ENCODE peak calls at places on chromosomes 13 and 19, in five cellular contexts. One of them, this sample, is unnamed.

GRCh38 chr13:39855236-39855635 is 199.8 kb downstream of the COG6 start:
- DNase-seq in IMR-90: no peak
- DNase-seq in mesendoderm: no peak
- DNase-seq in H9: no peak
- DNase-seq in mesenchymal stem cell: no peak
- DNase-seq in this sample: no peak

GRCh38 chr13:59301166-59301551 is 862.6 kb downstream of the DIAPH3 start:
- DNase-seq in mesendoderm: no peak
- DNase-seq in H9: no peak
- DNase-seq in IMR-90: no peak
- DNase-seq in mesenchymal stem cell: no peak
- DNase-seq in this sample: no peak

GRCh38 chr13:108278466-108278865 is 8.9 kb downstream of the TNFSF13B start:
- DNase-seq in IMR-90: no peak
- DNase-seq in mesendoderm: no peak
- DNase-seq in H9: no peak
- DNase-seq in mesenchymal stem cell: no peak
- DNase-seq in this sample: no peak

GRCh38 chr19:1767464-1767933 is 14.2 kb downstream of the ONECUT3 start:
- DNase-seq in mesenchymal stem cell: no peak
- DNase-seq in H9: no peak
- DNase-seq in mesendoderm: no peak
- DNase-seq in IMR-90: no peak
- DNase-seq in this sample: peak; percentile 61

GRCh38 chr19:12800873-12801465 is 631 bp downstream of the PRDX2 start:
- DNase-seq in H9: peak; percentile 45
- DNase-seq in mesenchymal stem cell: peak; percentile 33
- DNase-seq in IMR-90: no peak
- DNase-seq in mesendoderm: no peak
- DNase-seq in this sample: no peak

GRCh38 chr13:34155931-34156607 is 338.1 kb downstream of the RFC3 start:
- DNase-seq in IMR-90: peak; percentile 39
- DNase-seq in mesenchymal stem cell: peak; percentile 89
- DNase-seq in H9: no peak
- DNase-seq in mesendoderm: peak; percentile 34
- DNase-seq in this sample: no peak

GRCh38 chr13:113129480-113129879 is 6.9 kb downstream of the F10 start:
- DNase-seq in IMR-90: no peak
- DNase-seq in H9: peak; percentile 69
- DNase-seq in mesenchymal stem cell: no peak
- DNase-seq in mesendoderm: no peak
- DNase-seq in this sample: no peak

GRCh38 chr13:93248627-93249047 is 22.0 kb downstream of the GPC6 start:
- DNase-seq in IMR-90: peak; percentile 35
- DNase-seq in H9: peak; percentile 60
- DNase-seq in mesenchymal stem cell: peak; percentile 71
- DNase-seq in mesendoderm: peak; percentile 90
- DNase-seq in this sample: peak; percentile 40

GRCh38 chr19:289651-290538 is 1.3 kb downstream of the PLPP2 start:
- DNase-seq in H9: peak; percentile 94
- DNase-seq in IMR-90: peak; percentile 25
- DNase-seq in mesendoderm: peak; percentile 96
- DNase-seq in mesenchymal stem cell: peak; percentile 62
- DNase-seq in this sample: no peak

GRCh38 chr13:25204843-25205242 is 32.8 kb upstream of the AMER2 start:
- DNase-seq in IMR-90: no peak
- DNase-seq in mesendoderm: no peak
- DNase-seq in mesenchymal stem cell: no peak
- DNase-seq in H9: no peak
- DNase-seq in this sample: no peak

GRCh38 chr19:11560404-11560988 is 1.5 kb upstream of the ELOF1 start:
- DNase-seq in mesendoderm: peak; percentile 89
- DNase-seq in mesenchymal stem cell: peak; percentile 82
- DNase-seq in H9: peak; percentile 78
- DNase-seq in IMR-90: peak; percentile 84
- DNase-seq in this sample: peak; percentile 69

GRCh38 chr13:40207110-40207478 is 459.3 kb downstream of the FOXO1 start:
- DNase-seq in IMR-90: no peak
- DNase-seq in H9: no peak
- DNase-seq in mesenchymal stem cell: no peak
- DNase-seq in mesendoderm: no peak
- DNase-seq in this sample: no peak

GRCh38 chr13:113803409-113804016 is 44.5 kb downstream of the TMEM255B start:
- DNase-seq in mesendoderm: no peak
- DNase-seq in mesenchymal stem cell: no peak
- DNase-seq in H9: no peak
- DNase-seq in IMR-90: no peak
- DNase-seq in this sample: no peak

GRCh38 chr19:12163841-12164240 is 945 bp downstream of the ZNF136 start:
- DNase-seq in H9: no peak
- DNase-seq in mesenchymal stem cell: peak; percentile 55
- DNase-seq in IMR-90: peak; percentile 56
- DNase-seq in mesendoderm: no peak
- DNase-seq in this sample: no peak

GRCh38 chr13:104106705-104107393 is 1040.6 kb upstream of the SLC10A2 start:
- DNase-seq in mesenchymal stem cell: no peak
- DNase-seq in H9: no peak
- DNase-seq in IMR-90: peak; percentile 20
- DNase-seq in mesendoderm: peak; percentile 18
- DNase-seq in this sample: no peak

GRCh38 chr19:1680976-1681375 is 28.6 kb upstream of the TCF3 start:
- DNase-seq in H9: no peak
- DNase-seq in IMR-90: no peak
- DNase-seq in mesenchymal stem cell: no peak
- DNase-seq in mesendoderm: no peak
- DNase-seq in this sample: no peak

GRCh38 chr13:57918913-57919312 is 287.4 kb downstream of the PCDH17 start:
- DNase-seq in mesenchymal stem cell: no peak
- DNase-seq in IMR-90: no peak
- DNase-seq in H9: peak; percentile 29
- DNase-seq in mesendoderm: peak; percentile 16
- DNase-seq in this sample: no peak

GRCh38 chr13:99218545-99218944 is 17.9 kb downstream of the UBAC2 start:
- DNase-seq in mesenchymal stem cell: no peak
- DNase-seq in mesendoderm: no peak
- DNase-seq in H9: no peak
- DNase-seq in IMR-90: peak; percentile 31
- DNase-seq in this sample: no peak

GRCh38 chr13:112779856-112780604 is 90.2 kb downstream of the ATP11A start:
- DNase-seq in IMR-90: peak; percentile 52
- DNase-seq in mesenchymal stem cell: no peak
- DNase-seq in H9: no peak
- DNase-seq in mesendoderm: peak; percentile 34
- DNase-seq in this sample: no peak

GRCh38 chr13:34065915-34066314 is 248.0 kb downstream of the RFC3 start:
- DNase-seq in IMR-90: no peak
- DNase-seq in mesendoderm: peak; percentile 29
- DNase-seq in H9: no peak
- DNase-seq in mesenchymal stem cell: no peak
- DNase-seq in this sample: no peak

GRCh38 chr13:25581351-25581750 is 209.6 kb downstream of the ATP8A2 start:
- DNase-seq in mesendoderm: no peak
- DNase-seq in H9: no peak
- DNase-seq in IMR-90: no peak
- DNase-seq in mesenchymal stem cell: no peak
- DNase-seq in this sample: no peak

GRCh38 chr19:45767881-45768643 is 990 bp downstream of the SIX5 start:
- DNase-seq in H9: peak; percentile 71
- DNase-seq in IMR-90: peak; percentile 65
- DNase-seq in mesendoderm: peak; percentile 80
- DNase-seq in mesenchymal stem cell: peak; percentile 78
- DNase-seq in this sample: peak; percentile 69

GRCh38 chr13:41639237-41639904 is 182.0 kb downstream of the RGCC start:
- DNase-seq in H9: no peak
- DNase-seq in IMR-90: no peak
- DNase-seq in mesendoderm: no peak
- DNase-seq in mesenchymal stem cell: no peak
- DNase-seq in this sample: no peak

GRCh38 chr19:46542428-46543230 is 47.0 kb upstream of the PNMA8B start:
- DNase-seq in mesenchymal stem cell: peak; percentile 93
- DNase-seq in IMR-90: peak; percentile 87
- DNase-seq in mesendoderm: peak; percentile 93
- DNase-seq in H9: peak; percentile 86
- DNase-seq in this sample: peak; percentile 89

GRCh38 chr13:23792680-23793079 is 96.5 kb downstream of the MIPEP start:
- DNase-seq in H9: no peak
- DNase-seq in IMR-90: peak; percentile 17
- DNase-seq in mesendoderm: no peak
- DNase-seq in mesenchymal stem cell: no peak
- DNase-seq in this sample: no peak

GRCh38 chr13:99140831-99141230 is 59.8 kb upstream of the UBAC2 start:
- DNase-seq in mesenchymal stem cell: no peak
- DNase-seq in mesendoderm: no peak
- DNase-seq in IMR-90: no peak
- DNase-seq in H9: no peak
- DNase-seq in this sample: no peak

GRCh38 chr19:9793051-9793591 is 24.6 kb upstream of the ZNF846 start:
- DNase-seq in mesendoderm: peak; percentile 72
- DNase-seq in H9: no peak
- DNase-seq in mesenchymal stem cell: peak; percentile 72
- DNase-seq in IMR-90: peak; percentile 32
- DNase-seq in this sample: no peak

GRCh38 chr13:52428295-52428694 is 22.1 kb downstream of the VPS36 start:
- DNase-seq in mesenchymal stem cell: no peak
- DNase-seq in H9: no peak
- DNase-seq in mesendoderm: peak; percentile 86
- DNase-seq in IMR-90: peak; percentile 70
- DNase-seq in this sample: no peak

GRCh38 chr19:36489920-36490415 is 607 bp upstream of the ZNF566 start:
- DNase-seq in IMR-90: peak; percentile 95
- DNase-seq in mesenchymal stem cell: no peak
- DNase-seq in H9: peak; percentile 96
- DNase-seq in mesendoderm: peak; percentile 99
- DNase-seq in this sample: peak; percentile 93

GRCh38 chr13:74115138-74115537 is 19.1 kb downstream of the KLF12 start:
- DNase-seq in mesendoderm: no peak
- DNase-seq in H9: no peak
- DNase-seq in IMR-90: peak; percentile 78
- DNase-seq in mesenchymal stem cell: peak; percentile 45
- DNase-seq in this sample: no peak
- H3K9ac ChIP-seq in mesendoderm: no peak overlapping the region
- H3K9ac ChIP-seq in H9: no peak overlapping the region
- H3K9ac ChIP-seq in IMR-90: no peak overlapping the region
- H3K9ac ChIP-seq in mesenchymal stem cell: no peak overlapping the region
- H3K9ac ChIP-seq in this sample: no peak overlapping the region

GRCh38 chr19:16514383-16515019 is 18.3 kb downstream of the C19orf44 start:
- DNase-seq in H9: peak; percentile 58
- DNase-seq in IMR-90: no peak
- DNase-seq in mesendoderm: peak; percentile 20
- DNase-seq in mesenchymal stem cell: no peak
- DNase-seq in this sample: no peak
- H4K8ac ChIP-seq in H9: no peak overlapping the region
- H4K8ac ChIP-seq in IMR-90: no peak overlapping the region
- H4K8ac ChIP-seq in mesendoderm: no peak overlapping the region
- H4K8ac ChIP-seq in mesenchymal stem cell: peak overlapping the region; percentile 2
- H4K8ac ChIP-seq in this sample: no peak overlapping the region

GRCh38 chr19:3466630-3467029 is 13.7 kb downstream of the SMIM24 start:
- DNase-seq in H9: no peak
- DNase-seq in mesendoderm: no peak
- DNase-seq in mesenchymal stem cell: no peak
- DNase-seq in IMR-90: no peak
- DNase-seq in this sample: no peak
- H3K9ac ChIP-seq in H9: no peak overlapping the region
- H3K9ac ChIP-seq in mesendoderm: no peak overlapping the region
- H3K9ac ChIP-seq in mesenchymal stem cell: no peak overlapping the region
- H3K9ac ChIP-seq in IMR-90: no peak overlapping the region
- H3K9ac ChIP-seq in this sample: no peak overlapping the region

GRCh38 chr13:80712026-80712425 is 371.1 kb upstream of the SPRY2 start:
- DNase-seq in IMR-90: no peak
- DNase-seq in mesendoderm: no peak
- DNase-seq in mesenchymal stem cell: no peak
- DNase-seq in H9: no peak
- DNase-seq in this sample: no peak

GRCh38 chr13:80707000-80707983 is 366.4 kb upstream of the SPRY2 start:
- DNase-seq in mesenchymal stem cell: no peak
- DNase-seq in H9: no peak
- DNase-seq in mesendoderm: no peak
- DNase-seq in IMR-90: no peak
- DNase-seq in this sample: no peak

GRCh38 chr13:80704369-80704768 is 363.4 kb upstream of the SPRY2 start:
- DNase-seq in H9: no peak
- DNase-seq in mesenchymal stem cell: no peak
- DNase-seq in mesendoderm: no peak
- DNase-seq in IMR-90: no peak
- DNase-seq in this sample: no peak

GRCh38 chr13:80705371-80706163 is 364.6 kb upstream of the SPRY2 start:
- DNase-seq in IMR-90: no peak
- DNase-seq in H9: no peak
- DNase-seq in mesendoderm: no peak
- DNase-seq in mesenchymal stem cell: no peak
- DNase-seq in this sample: no peak

GRCh38 chr13:80706164-80706471 is 365.2 kb upstream of the SPRY2 start:
- DNase-seq in mesenchymal stem cell: no peak
- DNase-seq in mesendoderm: no peak
- DNase-seq in H9: no peak
- DNase-seq in IMR-90: no peak
- DNase-seq in this sample: no peak
- H4K8ac ChIP-seq in mesenchymal stem cell: no peak overlapping the region
- H4K8ac ChIP-seq in mesendoderm: no peak overlapping the region
- H4K8ac ChIP-seq in H9: no peak overlapping the region
- H4K8ac ChIP-seq in IMR-90: no peak overlapping the region
- H4K8ac ChIP-seq in this sample: no peak overlapping the region

GRCh38 chr13:50990540-50991506 is 81.2 kb downstream of the RNASEH2B start:
- DNase-seq in H9: peak; percentile 49
- DNase-seq in mesendoderm: peak; percentile 55
- DNase-seq in IMR-90: peak; percentile 69
- DNase-seq in mesenchymal stem cell: peak; percentile 80
- DNase-seq in this sample: peak; percentile 27
- H3K9ac ChIP-seq in H9: no peak overlapping the region
- H3K9ac ChIP-seq in mesendoderm: no peak overlapping the region
- H3K9ac ChIP-seq in IMR-90: no peak overlapping the region
- H3K9ac ChIP-seq in mesenchymal stem cell: peak overlapping the region; percentile 60
- H3K9ac ChIP-seq in this sample: no peak overlapping the region

DNA sequence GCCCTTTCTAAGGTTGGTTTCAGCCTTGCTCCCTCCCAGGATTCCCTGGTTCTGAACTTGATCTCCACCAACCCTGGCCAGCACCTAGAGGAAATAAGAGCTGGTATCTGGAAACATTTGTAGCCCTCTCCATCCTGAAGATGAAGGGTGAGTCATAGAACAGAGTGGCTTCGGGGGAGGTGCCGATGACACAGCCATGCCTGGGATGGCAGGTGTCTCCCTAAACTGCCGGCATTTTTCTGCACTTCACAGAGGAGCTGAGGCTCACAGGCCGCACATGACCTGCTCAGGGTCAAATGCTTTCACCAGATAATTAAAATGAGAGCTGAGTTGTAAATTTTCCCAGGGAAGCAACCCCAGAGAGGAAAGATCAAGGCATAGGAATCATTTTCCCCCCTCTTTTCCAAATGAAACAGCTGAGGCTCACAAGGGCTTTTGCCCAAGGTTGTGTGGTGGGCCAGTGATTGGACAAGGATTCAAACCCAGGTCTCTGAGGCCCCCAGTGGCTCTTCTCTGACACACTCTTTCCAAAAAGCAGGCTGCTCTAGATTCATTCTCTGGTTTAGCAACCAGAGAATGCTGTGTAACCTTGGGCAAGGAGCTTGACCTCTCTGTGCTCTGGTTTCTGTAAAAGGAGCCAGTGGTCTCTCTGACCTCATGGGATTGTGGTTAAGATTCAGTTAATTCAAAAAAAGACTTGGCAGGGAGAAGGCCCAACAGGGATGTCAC is 1.2 kb upstream of the SLC25A42 start:
- DNase-seq in mesenchymal stem cell: peak; percentile 40
- DNase-seq in IMR-90: peak; percentile 63
- DNase-seq in mesendoderm: peak; percentile 62
- DNase-seq in H9: no peak
- DNase-seq in this sample: no peak
- H4K8ac ChIP-seq in mesenchymal stem cell: peak overlapping the region; percentile 35
- H4K8ac ChIP-seq in IMR-90: peak overlapping the region; percentile 70
- H4K8ac ChIP-seq in mesendoderm: no peak overlapping the region
- H4K8ac ChIP-seq in H9: no peak overlapping the region
- H4K8ac ChIP-seq in this sample: no peak overlapping the region